ENCODE peak calls at places on chromosomes 13 and 19, in ten cellular contexts. X is HS-27A; Q is NCI-H345; A is stimulated activated CD8-positive, alpha-beta memory T cell treated with anti-CD3 and anti-CD28 coated beads, Interleukin-7, amount 100 ng/mL, for 48 hours; W is WERI-Rb-1; P is stimulated activated CD4-positive, alpha-beta T cell treated with anti-CD3 and anti-CD28 coated beads, Interleukin-15, amount 100 ng/mL, for 48 hours; Y is GM12865; R is WTC11; D is activated CD4-positive, alpha-beta T cell treated with anti-CD3 and anti-CD28 coated beads for 24 hours; E is activated CD4-positive, alpha-beta memory T cell treated with anti-CD3 and anti-CD28 coated beads, Interleukin-2, amount 10 ng/mL, durations not matched to agents 7 days and 5 days. Z is an unnamed sample.

GRCh38 chr13:26591672-26592071 is 34.2 kb downstream of the WASF3 start:
- DNase-seq in A (no peak), E (no peak), Y (no peak), D (no peak), W (no peak), R (no peak), X (no peak), P (no peak), Q (no peak), Z (no peak)

GRCh38 chr13:21171420-21171819 is 4.9 kb downstream of the SKA3 start:
- DNase-seq in E (no peak), Q (no peak), P (no peak), A (no peak), D (no peak), W (no peak), R (no peak), Y (no peak), X (no peak), Z (no peak)

GRCh38 chr13:113928701-113929627 is 44.9 kb downstream of the C13orf46 start:
- DNase-seq in Q (no peak), Y (no peak), R (peak), E (no peak), P (no peak), A (no peak), X (no peak), D (no peak), W (peak), Z (no peak)

GRCh38 chr19:4908311-4908710 is 990 bp upstream of the UHRF1 start:
- DNase-seq in Q (no peak), Y (no peak), X (no peak), D (no peak), A (no peak), R (no peak), E (no peak), W (peak), P (no peak), Z (no peak)

GRCh38 chr13:21546372-21546771 is 57.6 kb downstream of the MICU2 start:
- DNase-seq in E (no peak), R (no peak), D (no peak), W (no peak), Q (no peak), X (no peak), A (no peak), P (no peak), Y (no peak), Z (no peak)

GRCh38 chr19:39363909-39364457 is 21.8 kb downstream of the SAMD4B start:
- DNase-seq in E (no peak), Q (no peak), P (no peak), X (no peak), R (no peak), A (no peak), Y (no peak), D (no peak), W (no peak), Z (no peak)

GRCh38 chr19:5850743-5851293 is 431 bp downstream of the FUT3 start:
- DNase-seq in E (no peak), W (no peak), A (no peak), P (no peak), X (no peak), Q (no peak), R (no peak), Y (no peak), D (no peak), Z (no peak)

GRCh38 chr13:35722438-35723060 is 246.1 kb upstream of the MAB21L1 start:
- DNase-seq in X (no peak), Q (no peak), Y (no peak), D (no peak), A (no peak), R (no peak), P (no peak), E (no peak), W (no peak), Z (no peak)

GRCh38 chr13:94967183-94968039 is 255.1 kb upstream of the SOX21 start:
- DNase-seq in R (peak), Q (no peak), E (no peak), D (no peak), X (no peak), Y (peak), P (no peak), W (peak), A (no peak), Z (peak)

GRCh38 chr19:58466760-58467589 is at the start of gene ZNF324:
- DNase-seq in W (peak), P (peak), D (peak), Y (peak), Q (peak), A (peak), R (peak), X (peak), E (peak), Z (peak)

GRCh38 chr13:43285891-43286602 is 262.7 kb downstream of the DNAJC15 start:
- DNase-seq in X (no peak), W (no peak), Y (no peak), R (no peak), D (no peak), A (no peak), P (no peak), Q (peak), E (no peak), Z (no peak)

GRCh38 chr19:36847968-36848367 is 2.7 kb upstream of the ZNF345 start:
- DNase-seq in W (no peak), X (no peak), Q (no peak), E (no peak), P (no peak), Y (peak), R (no peak), D (no peak), A (no peak), Z (no peak)

GRCh38 chr19:11737964-11738745 is 591 bp downstream of the ZNF823 start:
- DNase-seq in Q (no peak), W (peak), X (no peak), D (no peak), P (peak), A (peak), E (peak), Y (peak), R (peak), Z (peak)

GRCh38 chr13:71879129-71879535 is 12.1 kb upstream of the DACH1 start:
- DNase-seq in Q (peak), P (no peak), A (no peak), D (no peak), X (no peak), R (no peak), Y (peak), E (no peak), W (peak), Z (no peak)

GRCh38 chr13:49690133-49690989 is 925 bp downstream of the EBPL start:
- DNase-seq in D (no peak), Q (no peak), E (no peak), X (no peak), R (no peak), Y (no peak), A (no peak), P (no peak), W (no peak), Z (no peak)

GRCh38 chr13:32720026-32720425 is 133.8 kb downstream of the PDS5B start:
- DNase-seq in P (no peak), E (no peak), W (no peak), R (no peak), Y (no peak), D (no peak), A (no peak), X (no peak), Q (no peak), Z (no peak)

GRCh38 chr13:61664821-61665705 is 249.4 kb upstream of the PCDH20 start:
- DNase-seq in D (no peak), W (no peak), R (no peak), Q (peak), E (no peak), Y (no peak), X (no peak), A (no peak), P (no peak), Z (no peak)

GRCh38 chr13:48094404-48094780 is 512 bp downstream of the MED4 start:
- DNase-seq in P (no peak), Y (peak), R (no peak), A (no peak), X (no peak), Q (no peak), D (no peak), W (no peak), E (peak), Z (no peak)

GRCh38 chr13:46720189-46720588 is 76.8 kb downstream of the ESD start:
- DNase-seq in D (no peak), Y (peak), W (no peak), A (no peak), P (no peak), X (no peak), E (no peak), R (no peak), Q (no peak), Z (no peak)

GRCh38 chr13:51122868-51123267 is 11.8 kb upstream of the C13orf42 start:
- DNase-seq in X (no peak), Y (peak), R (no peak), A (peak), W (peak), D (no peak), P (peak), Q (no peak), E (no peak), Z (no peak)

GRCh38 chr19:7506385-7507328 is 9.2 kb upstream of the ZNF358 start:
- DNase-seq in D (no peak), Q (peak), Y (peak), E (peak), A (peak), X (no peak), W (peak), P (peak), R (peak), Z (peak)